ENCODE peak calls at places on chromosomes 2 and 18, in ten cellular contexts. Y, P, N, A, I, L, F, X, Q and G are unnamed samples.

GRCh38 chr2:107595749-107596148 is 230.9 kb upstream of the RGPD4 start:
- DNase-seq in Y (no peak), P (no peak), N (peak), A (no peak), I (peak), L (no peak), F (peak), X (no peak), Q (no peak), G (no peak)

GRCh38 chr2:228602277-228602676 is 420.8 kb upstream of the SPHKAP start:
- DNase-seq in Y (no peak), P (no peak), N (peak), A (no peak), I (no peak), L (no peak), F (no peak), X (no peak), Q (no peak), G (no peak)

GRCh38 chr2:128868686-128869551 is 550.3 kb upstream of the HS6ST1 start:
- DNase-seq in Y (no peak), P (no peak), N (peak), A (no peak), I (no peak), L (no peak), F (no peak), X (no peak), Q (no peak), G (peak)

GRCh38 chr2:76958749-76959148 is 563.4 kb downstream of the LRRTM4 start:
- DNase-seq in Y (no peak), P (no peak), N (no peak), A (no peak), I (no peak), L (no peak), F (no peak), X (peak), Q (no peak), G (peak)

GRCh38 chr2:99974966-99975365 is 167.4 kb downstream of the AFF3 start:
- DNase-seq in Y (no peak), P (no peak), N (no peak), A (no peak), I (peak), L (no peak), F (no peak), X (no peak), Q (no peak), G (peak)

GRCh38 chr2:199128476-199129214 is 329.1 kb downstream of the SATB2 start:
- DNase-seq in Y (no peak), P (no peak), N (peak), A (no peak), I (no peak), L (no peak), F (no peak), X (no peak), Q (no peak), G (no peak)

GRCh38 chr2:42359894-42360483 is 1.0 kb downstream of the COX7A2L start:
- DNase-seq in Y (no peak), P (no peak), N (peak), A (no peak), I (peak), L (no peak), F (peak), X (peak), Q (no peak), G (peak)

GRCh38 chr18:28961669-28962228 is 784.8 kb upstream of the CDH2 start:
- DNase-seq in Y (no peak), P (no peak), N (peak), A (no peak), I (peak), L (no peak), F (no peak), X (peak), Q (no peak), G (peak)

GRCh38 chr2:10408649-10409579 is 39.2 kb downstream of the ODC1 start:
- DNase-seq in Y (peak), P (peak), N (peak), A (peak), I (peak), L (peak), F (peak), X (peak), Q (peak), G (peak)

GRCh38 chr18:25843791-25844190 is 246.6 kb downstream of the SS18 start:
- DNase-seq in Y (no peak), P (no peak), N (no peak), A (no peak), I (no peak), L (no peak), F (no peak), X (no peak), Q (no peak), G (no peak)

GRCh38 chr18:37987901-37988300 is 422.3 kb upstream of the CELF4 start:
- DNase-seq in Y (no peak), P (no peak), N (no peak), A (no peak), I (no peak), L (no peak), F (no peak), X (no peak), Q (no peak), G (no peak)

GRCh38 chr2:28231110-28231621 is 161.5 kb upstream of the FOSL2 start:
- DNase-seq in Y (peak), P (no peak), N (peak), A (no peak), I (peak), L (peak), F (peak), X (no peak), Q (no peak), G (peak)

GRCh38 chr2:117972466-117973123 is 41.3 kb downstream of the CCDC93 start:
- DNase-seq in Y (no peak), P (no peak), N (peak), A (no peak), I (peak), L (no peak), F (no peak), X (no peak), Q (no peak), G (peak)

GRCh38 chr2:75211371-75211770 is 12.1 kb upstream of the TACR1 start:
- DNase-seq in Y (no peak), P (no peak), N (no peak), A (no peak), I (no peak), L (no peak), F (no peak), X (no peak), Q (no peak), G (no peak)

GRCh38 chr2:68871159-68871764 is at the start of gene BMP10:
- DNase-seq in Y (no peak), P (no peak), N (no peak), A (no peak), I (no peak), L (no peak), F (no peak), X (no peak), Q (no peak), G (no peak)

GRCh38 chr18:59196161-59196560 is 23.8 kb upstream of the GRP start:
- DNase-seq in Y (no peak), P (no peak), N (no peak), A (no peak), I (no peak), L (no peak), F (no peak), X (no peak), Q (peak), G (no peak)

GRCh38 chr2:12465631-12466135 is 251.1 kb upstream of the TRIB2 start:
- DNase-seq in Y (peak), P (no peak), N (no peak), A (no peak), I (peak), L (no peak), F (no peak), X (no peak), Q (no peak), G (no peak)

GRCh38 chr2:102057502-102058292 is 65.9 kb downstream of the IL1R2 start:
- DNase-seq in Y (peak), P (no peak), N (no peak), A (no peak), I (no peak), L (no peak), F (no peak), X (no peak), Q (peak), G (no peak)

DNA sequence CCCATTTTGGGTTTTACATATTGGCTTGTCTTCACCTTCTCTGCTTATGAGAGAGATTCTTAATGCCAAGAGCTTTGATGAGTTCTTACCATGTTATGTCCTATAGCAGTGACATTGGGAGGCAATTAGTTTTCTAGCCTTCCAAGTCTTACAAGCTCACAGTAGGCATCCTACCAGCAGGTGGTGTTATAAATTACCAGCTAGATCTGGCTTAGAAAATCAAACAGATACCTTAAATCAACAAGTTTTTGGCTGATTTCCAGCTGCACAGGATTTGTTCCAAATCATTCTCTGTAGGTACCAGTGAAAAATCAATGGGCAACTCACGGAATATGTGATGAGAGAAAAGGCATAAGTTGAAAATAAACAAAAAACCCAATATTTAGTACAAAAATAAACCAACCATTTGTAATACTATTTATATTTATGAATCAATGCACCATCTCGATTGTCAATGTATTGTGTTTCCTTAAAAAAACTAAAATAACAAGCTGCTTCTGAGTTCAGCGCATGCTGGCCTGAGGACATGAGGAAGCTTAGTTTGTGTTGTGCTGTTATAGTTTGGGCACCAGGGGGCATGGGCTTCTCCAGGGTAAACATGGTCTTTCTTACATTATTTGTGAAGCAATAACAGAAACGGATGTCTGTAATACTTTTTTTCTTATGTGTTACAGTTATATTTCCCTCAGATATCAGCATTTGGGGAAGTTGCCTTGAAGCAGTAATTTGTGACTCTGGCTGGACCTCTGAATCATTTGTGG is 34.1 kb upstream of the NXPH2 start:
- DNase-seq in Y (no peak), P (no peak), N (no peak), A (no peak), I (no peak), L (no peak), F (no peak), X (no peak), Q (no peak), G (peak)
- TF ChIP-seq CTCF in Y (no peak), P (peak), N (no peak), A (no peak), I (no peak), L (no peak), F (peak), X (no peak), Q (no peak), G (no peak)

GRCh38 chr2:177670791-177671528 is 278.4 kb downstream of the AGPS start:
- DNase-seq in Y (no peak), P (no peak), N (no peak), A (no peak), I (no peak), L (no peak), F (no peak), X (no peak), Q (no peak), G (no peak)

GRCh38 chr2:177671662-177672061 is 279.1 kb downstream of the AGPS start:
- DNase-seq in Y (no peak), P (no peak), N (no peak), A (no peak), I (no peak), L (no peak), F (no peak), X (no peak), Q (no peak), G (no peak)

GRCh38 chr2:177675256-177676220 is 283.0 kb downstream of the AGPS start:
- DNase-seq in Y (no peak), P (no peak), N (no peak), A (no peak), I (no peak), L (no peak), F (no peak), X (no peak), Q (no peak), G (no peak)

GRCh38 chr2:177676636-177677035 is 284.1 kb downstream of the AGPS start:
- DNase-seq in Y (no peak), P (no peak), N (no peak), A (no peak), I (no peak), L (no peak), F (no peak), X (no peak), Q (no peak), G (no peak)

GRCh38 chr2:177673602-177674595 is 281.3 kb downstream of the AGPS start:
- DNase-seq in Y (no peak), P (no peak), N (no peak), A (no peak), I (no peak), L (no peak), F (no peak), X (no peak), Q (no peak), G (peak)
- TF ChIP-seq CTCF in Y (no peak), P (no peak), N (peak), A (no peak), I (peak), L (no peak), F (peak), X (no peak), Q (no peak), G (no peak)

GRCh38 chr2:23769364-23769763 is 157.6 kb downstream of the ATAD2B start:
- DNase-seq in Y (no peak), P (no peak), N (no peak), A (no peak), I (no peak), L (no peak), F (no peak), X (no peak), Q (no peak), G (no peak)
- TF ChIP-seq CTCF in Y (no peak), P (no peak), N (no peak), A (no peak), I (no peak), L (no peak), F (no peak), X (no peak), Q (no peak), G (no peak)

DNA sequence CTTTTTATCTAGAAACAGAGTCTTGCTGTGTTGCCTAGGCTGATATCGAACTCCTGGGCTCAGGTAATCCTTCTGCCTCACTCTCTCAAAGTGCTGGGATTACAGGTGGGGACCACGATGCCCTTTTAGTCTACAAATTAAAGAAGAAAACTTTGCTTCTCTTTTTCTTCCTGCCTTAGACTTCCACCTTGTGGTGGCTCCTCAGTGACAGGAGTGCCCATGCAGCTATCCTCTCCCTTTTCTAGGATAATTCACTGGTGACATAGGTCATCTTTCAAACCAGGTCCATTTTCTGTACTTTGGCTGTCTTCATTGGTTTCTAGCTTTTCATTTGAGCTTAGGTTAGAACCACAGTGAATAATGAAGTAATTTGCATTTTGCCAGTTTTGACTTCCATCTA is 13.6 kb downstream of the DCAF17 start:
- DNase-seq in Y (no peak), P (no peak), N (no peak), A (no peak), I (no peak), L (no peak), F (no peak), X (no peak), Q (no peak), G (peak)
- TF ChIP-seq CTCF in Y (no peak), P (no peak), N (peak), A (no peak), I (no peak), L (no peak), F (no peak), X (no peak), Q (no peak), G (no peak)

GRCh38 chr2:96213379-96213778 is 4.8 kb upstream of the STARD7 start:
- DNase-seq in Y (no peak), P (no peak), N (no peak), A (no peak), I (no peak), L (no peak), F (no peak), X (no peak), Q (no peak), G (no peak)
- TF ChIP-seq CTCF in Y (no peak), P (no peak), N (no peak), A (no peak), I (no peak), L (no peak), F (no peak), X (no peak), Q (no peak), G (no peak)

DNA sequence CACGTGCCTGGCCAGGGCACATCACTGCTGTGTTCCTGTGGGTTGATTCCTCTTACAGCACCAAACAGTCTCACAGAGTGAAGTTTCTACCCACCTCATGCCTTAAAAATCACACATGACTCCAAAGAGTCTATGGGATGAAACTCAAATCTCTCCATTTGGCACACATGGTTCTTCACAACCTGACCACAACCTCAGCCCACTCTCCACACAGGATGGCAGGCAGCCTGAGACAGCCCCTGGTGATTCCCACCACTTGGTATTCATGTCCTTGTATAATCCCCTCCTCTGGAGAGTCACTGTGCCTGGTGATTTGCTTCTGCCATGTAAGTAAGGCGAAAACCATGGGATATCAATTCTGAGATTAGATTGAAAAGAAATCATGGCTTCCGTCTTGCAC is 46.2 kb downstream of the LBH start:
- DNase-seq in Y (no peak), P (no peak), N (no peak), A (no peak), I (no peak), L (no peak), F (no peak), X (no peak), Q (no peak), G (no peak)
- TF ChIP-seq CTCF in Y (no peak), P (no peak), N (no peak), A (no peak), I (no peak), L (no peak), F (no peak), X (no peak), Q (no peak), G (no peak)

GRCh38 chr2:113407446-113408099 is 29.9 kb upstream of the ZNG1B start:
- DNase-seq in Y (no peak), P (no peak), N (no peak), A (no peak), I (peak), L (no peak), F (peak), X (peak), Q (no peak), G (peak)
- TF ChIP-seq CTCF in Y (peak), P (peak), N (peak), A (no peak), I (peak), L (no peak), F (peak), X (no peak), Q (no peak), G (peak)